ENCODE peak calls at places on chromosomes 16 and 17, in nine cellular contexts. O, P, U, F, J, S, R, Z and V are unnamed samples.

GRCh38 chr17:50187741-50188520 is 13.5 kb downstream of the COL1A1 start:
- DNase-seq in O (no peak), P (no peak), U (no peak), F (no peak), J (peak), S (no peak), R (no peak), Z (peak), V (peak)

GRCh38 chr16:3949287-3949686 is 68.8 kb upstream of the CREBBP start:
- DNase-seq in O (no peak), P (no peak), U (no peak), F (no peak), J (peak), S (no peak), R (no peak), Z (peak), V (no peak)

GRCh38 chr17:17924857-17925250 is 47.3 kb downstream of the TOM1L2 start:
- DNase-seq in O (no peak), P (no peak), U (no peak), F (no peak), J (no peak), S (no peak), R (no peak), Z (no peak), V (no peak)

GRCh38 chr17:75835315-75835987 is 8.8 kb downstream of the UNC13D start:
- DNase-seq in O (no peak), P (no peak), U (no peak), F (no peak), J (no peak), S (no peak), R (no peak), Z (no peak), V (no peak)

GRCh38 chr17:59357929-59358328 is 26.5 kb downstream of the YPEL2 start:
- DNase-seq in O (peak), P (no peak), U (no peak), F (no peak), J (no peak), S (no peak), R (no peak), Z (peak), V (peak)

GRCh38 chr16:23640669-23640958 is 496 bp downstream of the PALB2 start:
- DNase-seq in O (no peak), P (no peak), U (no peak), F (peak), J (no peak), S (peak), R (no peak), Z (peak), V (no peak)

GRCh38 chr16:55179858-55180585 is 144.0 kb upstream of the IRX6 start:
- DNase-seq in O (no peak), P (no peak), U (no peak), F (peak), J (no peak), S (no peak), R (no peak), Z (no peak), V (no peak)

GRCh38 chr17:81869221-81870154 is 1.6 kb downstream of the ARHGDIA start:
- DNase-seq in O (peak), P (peak), U (no peak), F (no peak), J (peak), S (no peak), R (no peak), Z (peak), V (no peak)

GRCh38 chr16:79863128-79864031 is 262.8 kb upstream of the MAF start:
- DNase-seq in O (no peak), P (no peak), U (no peak), F (no peak), J (no peak), S (no peak), R (no peak), Z (no peak), V (no peak)

GRCh38 chr17:57968456-57968855 is 13.2 kb upstream of the CUEDC1 start:
- DNase-seq in O (no peak), P (no peak), U (no peak), F (no peak), J (no peak), S (no peak), R (no peak), Z (no peak), V (no peak)

GRCh38 chr16:71594000-71594646 is 17.2 kb upstream of the TAT start:
- DNase-seq in O (no peak), P (no peak), U (no peak), F (no peak), J (no peak), S (no peak), R (no peak), Z (no peak), V (no peak)

GRCh38 chr17:77318491-77319210 is 177.9 kb downstream of the SEC14L1 start:
- DNase-seq in O (no peak), P (peak), U (no peak), F (no peak), J (peak), S (no peak), R (no peak), Z (peak), V (no peak)

GRCh38 chr17:40091691-40092397 is 8.5 kb downstream of the NR1D1 start:
- DNase-seq in O (no peak), P (no peak), U (no peak), F (peak), J (peak), S (no peak), R (no peak), Z (no peak), V (no peak)

GRCh38 chr17:7992924-7993323 is 9.5 kb upstream of the GUCY2D start:
- DNase-seq in O (peak), P (no peak), U (peak), F (no peak), J (no peak), S (no peak), R (no peak), Z (no peak), V (peak)

GRCh38 chr17:20306924-20307323 is 160.4 kb downstream of the LGALS9B start:
- DNase-seq in O (no peak), P (no peak), U (no peak), F (no peak), J (no peak), S (no peak), R (no peak), Z (no peak), V (no peak)

GRCh38 chr17:4324463-4324862 is 42.0 kb downstream of the UBE2G1 start:
- DNase-seq in O (no peak), P (no peak), U (no peak), F (no peak), J (no peak), S (no peak), R (no peak), Z (no peak), V (no peak)

GRCh38 chr17:76232342-76232741 is 8.0 kb downstream of the RNF157 start:
- DNase-seq in O (no peak), P (no peak), U (no peak), F (no peak), J (no peak), S (no peak), R (no peak), Z (peak), V (peak)

GRCh38 chr16:15897834-15898254 is 9.4 kb upstream of the CEP20 start:
- DNase-seq in O (peak), P (no peak), U (no peak), F (no peak), J (no peak), S (no peak), R (no peak), Z (peak), V (peak)

GRCh38 chr17:79974786-79975497 is 60.7 kb downstream of the TBC1D16 start:
- DNase-seq in O (peak), P (no peak), U (no peak), F (no peak), J (no peak), S (no peak), R (no peak), Z (no peak), V (no peak)

GRCh38 chr16:7400117-7400890 is 67.7 kb downstream of the RBFOX1 start:
- DNase-seq in O (no peak), P (no peak), U (no peak), F (no peak), J (no peak), S (no peak), R (no peak), Z (no peak), V (no peak)

GRCh38 chr16:12257926-12258561 is 281.5 kb downstream of the SNX29 start:
- DNase-seq in O (no peak), P (peak), U (no peak), F (peak), J (no peak), S (no peak), R (no peak), Z (no peak), V (no peak)

GRCh38 chr17:231966-232807 is 50.7 kb upstream of the DOC2B start:
- DNase-seq in O (no peak), P (peak), U (peak), F (no peak), J (peak), S (no peak), R (no peak), Z (no peak), V (no peak)

GRCh38 chr16:3642397-3643094 is 11.9 kb upstream of the DNASE1 start:
- DNase-seq in O (no peak), P (peak), U (no peak), F (no peak), J (no peak), S (no peak), R (no peak), Z (no peak), V (no peak)

GRCh38 chr17:45346255-45347015 is 29.6 kb upstream of the MAP3K14 start:
- DNase-seq in O (no peak), P (peak), U (no peak), F (no peak), J (peak), S (no peak), R (no peak), Z (no peak), V (no peak)

GRCh38 chr16:3716831-3717234 is 491 bp downstream of the TRAP1 start:
- DNase-seq in O (peak), P (peak), U (no peak), F (peak), J (no peak), S (peak), R (no peak), Z (no peak), V (no peak)